ENCODE peak calls at places on chromosomes 3 and 15, in four cellular contexts. R is SHP77, G is hepatocyte, D is vagina. E is an unnamed sample.

GRCh38 chr3:195542261-195542660 is 864 bp downstream of the PPP1R2 start:
- DNase-seq in R (no peak), G (no peak), D (no peak), E (no peak)

GRCh38 chr15:46701347-46701746 is 1016.0 kb upstream of the SEMA6D start:
- DNase-seq in R (no peak), G (no peak), D (no peak), E (no peak)

GRCh38 chr3:32296251-32297204 is 58.0 kb downstream of the CMTM8 start:
- DNase-seq in R (peak; percentile 44), G (peak; percentile 76), D (no peak), E (peak; percentile 63)

GRCh38 chr15:71755571-71755970 is 54.8 kb upstream of the NR2E3 start:
- DNase-seq in R (no peak), G (no peak), D (no peak), E (no peak)

GRCh38 chr15:68731318-68731897 is 89.3 kb downstream of the ANP32A start:
- DNase-seq in R (no peak), G (no peak), D (no peak), E (no peak)

GRCh38 chr3:2810723-2811122 is 299.5 kb downstream of the IL5RA start:
- DNase-seq in R (no peak), G (peak; percentile 44), D (no peak), E (no peak)

GRCh38 chr3:50151728-50152127 is 3.4 kb upstream of the SEMA3F start:
- DNase-seq in R (no peak), G (no peak), D (no peak), E (no peak)

GRCh38 chr3:193831495-193832455 is 238.8 kb downstream of the OPA1 start:
- DNase-seq in R (peak; percentile 54), G (no peak), D (no peak), E (peak; percentile 8)

GRCh38 chr3:124486324-124486723 is 243.9 kb upstream of the UMPS start:
- DNase-seq in R (no peak), G (no peak), D (no peak), E (no peak)

GRCh38 chr3:119362010-119362409 is 67.8 kb downstream of the ARHGAP31 start:
- DNase-seq in R (no peak), G (no peak), D (no peak), E (peak; percentile 18)

GRCh38 chr3:7543294-7543693 is 682.4 kb downstream of the GRM7 start:
- DNase-seq in R (no peak), G (no peak), D (no peak), E (no peak)

GRCh38 chr15:68307131-68307928 is 29.8 kb downstream of the FEM1B start:
- DNase-seq in R (no peak), G (no peak), D (no peak), E (no peak)

GRCh38 chr15:41992151-41992802 is 19.9 kb upstream of the EHD4 start:
- DNase-seq in R (no peak), G (no peak), D (no peak), E (no peak)

GRCh38 chr15:78438595-78439285 is 724 bp downstream of the IREB2 start:
- DNase-seq in R (no peak), G (peak; percentile 59), D (no peak), E (no peak)

GRCh38 chr3:129553771-129554170 is 10.8 kb downstream of the H1-8 start:
- DNase-seq in R (no peak), G (no peak), D (no peak), E (no peak)

GRCh38 chr15:40398413-40398873 is 7.2 kb upstream of the IVD start:
- DNase-seq in R (no peak), G (no peak), D (no peak), E (no peak)

GRCh38 chr15:76140069-76140454 is 80.3 kb downstream of the TMEM266 start:
- DNase-seq in R (no peak), G (no peak), D (no peak), E (no peak)

GRCh38 chr3:28916713-28917499 is 364.0 kb upstream of the RBMS3 start:
- DNase-seq in R (peak; percentile 55), G (peak; percentile 62), D (no peak), E (no peak)

GRCh38 chr3:59754456-59754855 is 704.6 kb upstream of the CFAP20DC start:
- DNase-seq in R (no peak), G (no peak), D (no peak), E (no peak)

GRCh38 chr15:70036585-70037343 is 61.0 kb downstream of the TLE3 start:
- DNase-seq in R (peak; percentile 64), G (no peak), D (no peak), E (peak; percentile 97)

GRCh38 chr3:194270627-194271458 is 80.3 kb downstream of the CPN2 start:
- DNase-seq in R (no peak), G (peak; percentile 64), D (no peak), E (no peak)

GRCh38 chr3:42581400-42581708 is 413 bp downstream of the SEC22C start:
- DNase-seq in R (no peak), G (no peak), D (no peak), E (no peak)

GRCh38 chr3:143433787-143434378 is 314.3 kb downstream of the CHST2 start:
- DNase-seq in R (peak; percentile 21), G (no peak), D (no peak), E (no peak)

GRCh38 chr15:44832068-44832467 is 95.7 kb downstream of the TRIM69 start:
- DNase-seq in R (no peak), G (no peak), D (no peak), E (no peak)

GRCh38 chr15:75578206-75578947 is 738 bp downstream of the PTPN9 start:
- DNase-seq in R (no peak), G (peak; percentile 65), D (no peak), E (no peak)

GRCh38 chr3:35200056-35200455 is 439.3 kb upstream of the ARPP21 start:
- DNase-seq in R (no peak), G (no peak), D (no peak), E (peak; percentile 14)

GRCh38 chr3:70612920-70613319 is 300.5 kb upstream of the MDFIC2 start:
- DNase-seq in R (no peak), G (no peak), D (no peak), E (no peak)

GRCh38 chr15:77986891-77987764 is 90.4 kb downstream of the TBC1D2B start:
- DNase-seq in R (no peak), G (no peak), D (peak; percentile 88), E (no peak)

GRCh38 chr3:177935008-177935407 is 601.2 kb upstream of the KCNMB2 start:
- DNase-seq in R (peak; percentile 78), G (no peak), D (no peak), E (peak; percentile 21)

GRCh38 chr3:132268956-132269355 is 48.3 kb upstream of the ACP3 start:
- DNase-seq in R (no peak), G (peak; percentile 26), D (no peak), E (peak; percentile 14)

GRCh38 chr3:140577911-140578310 is 100.0 kb upstream of the TRIM42 start:
- DNase-seq in R (no peak), G (no peak), D (no peak), E (no peak)